ENCODE peak calls at places on chromosomes 4 and X, in eight cellular contexts. L, H, W, Y, Q, O, M and V are unnamed samples.

GRCh38 chr4:101944649-101945048 is 154.1 kb downstream of the BANK1 start:
- DNase-seq in L (no peak), H (peak), W (no peak), Y (no peak), Q (peak), O (peak), M (no peak), V (no peak)

GRCh38 chrX:137926090-137926489 is 360.2 kb downstream of the ZIC3 start:
- DNase-seq in L (no peak), H (no peak), W (no peak), Y (no peak), Q (no peak), O (no peak), M (peak), V (no peak)

GRCh38 chr4:130141651-130142050 is 1045.7 kb downstream of the C4orf33 start:
- DNase-seq in L (no peak), H (no peak), W (no peak), Y (no peak), Q (no peak), O (no peak), M (no peak), V (no peak)

GRCh38 chr4:40846556-40846955 is 96.8 kb downstream of the NSUN7 start:
- DNase-seq in L (no peak), H (no peak), W (no peak), Y (no peak), Q (no peak), O (no peak), M (no peak), V (no peak)

GRCh38 chr4:8352368-8353157 is 83.0 kb downstream of the HTRA3 start:
- DNase-seq in L (no peak), H (no peak), W (no peak), Y (no peak), Q (no peak), O (no peak), M (no peak), V (no peak)

GRCh38 chr4:101706535-101707057 is 83.9 kb upstream of the BANK1 start:
- DNase-seq in L (no peak), H (no peak), W (no peak), Y (no peak), Q (no peak), O (no peak), M (no peak), V (no peak)

GRCh38 chrX:41518841-41519220 is 71.7 kb downstream of the NYX start:
- DNase-seq in L (no peak), H (peak), W (no peak), Y (no peak), Q (no peak), O (no peak), M (peak), V (no peak)

GRCh38 chrX:30971761-30972603 is 82.9 kb upstream of the TAB3 start:
- DNase-seq in L (no peak), H (peak), W (peak), Y (peak), Q (peak), O (peak), M (peak), V (peak)

GRCh38 chrX:40496728-40497127 is 84.0 kb upstream of the ATP6AP2 start:
- DNase-seq in L (no peak), H (no peak), W (no peak), Y (peak), Q (no peak), O (peak), M (peak), V (no peak)

GRCh38 chrX:68648960-68649359 is 1.5 kb downstream of the STARD8 start:
- DNase-seq in L (no peak), H (no peak), W (no peak), Y (no peak), Q (no peak), O (no peak), M (no peak), V (no peak)

GRCh38 chr4:73055241-73055897 is 14.1 kb downstream of the COX18 start:
- DNase-seq in L (no peak), H (no peak), W (no peak), Y (no peak), Q (no peak), O (no peak), M (no peak), V (no peak)

GRCh38 chrX:25523574-25523973 is 507.8 kb upstream of the ARX start:
- DNase-seq in L (no peak), H (peak), W (no peak), Y (peak), Q (no peak), O (no peak), M (peak), V (no peak)

GRCh38 chr4:74659576-74660411 is 134.5 kb downstream of the BTC start:
- DNase-seq in L (no peak), H (peak), W (no peak), Y (no peak), Q (peak), O (peak), M (no peak), V (no peak)

GRCh38 chrX:155055494-155055893 is 15.4 kb downstream of the CMC4 start:
- DNase-seq in L (no peak), H (no peak), W (no peak), Y (no peak), Q (no peak), O (no peak), M (no peak), V (no peak)

GRCh38 chr4:98630804-98631454 is 27.5 kb downstream of the TSPAN5 start:
- DNase-seq in L (no peak), H (no peak), W (no peak), Y (no peak), Q (no peak), O (no peak), M (no peak), V (no peak)

GRCh38 chr4:8911311-8912088 is 39.9 kb upstream of the HMX1 start:
- DNase-seq in L (peak), H (no peak), W (no peak), Y (no peak), Q (no peak), O (no peak), M (peak), V (peak)

GRCh38 chrX:85115252-85115651 is 111.6 kb downstream of the APOOL start:
- DNase-seq in L (no peak), H (no peak), W (no peak), Y (no peak), Q (no peak), O (no peak), M (no peak), V (no peak)

GRCh38 chr4:184282251-184282713 is 64.6 kb upstream of the ENPP6 start:
- DNase-seq in L (no peak), H (peak), W (no peak), Y (no peak), Q (peak), O (no peak), M (no peak), V (peak)

GRCh38 chr4:62342346-62342745 is 1142.2 kb downstream of the ADGRL3 start:
- DNase-seq in L (no peak), H (no peak), W (no peak), Y (no peak), Q (no peak), O (no peak), M (no peak), V (no peak)

GRCh38 chr4:60042231-60042652 is 1157.9 kb upstream of the ADGRL3 start:
- DNase-seq in L (no peak), H (no peak), W (peak), Y (no peak), Q (no peak), O (no peak), M (no peak), V (no peak)

GRCh38 chrX:150899191-150899757 is 806 bp upstream of the CD99L2 start:
- DNase-seq in L (peak), H (peak), W (peak), Y (peak), Q (peak), O (no peak), M (peak), V (peak)

GRCh38 chr4:153426207-153426886 is 39.8 kb upstream of the TMEM131L start:
- DNase-seq in L (no peak), H (peak), W (no peak), Y (no peak), Q (no peak), O (no peak), M (no peak), V (no peak)

GRCh38 chrX:72297953-72298730 is 7.6 kb downstream of the CITED1 start:
- DNase-seq in L (no peak), H (peak), W (no peak), Y (no peak), Q (peak), O (no peak), M (peak), V (no peak)

GRCh38 chrX:50839730-50840129 is 25.7 kb upstream of the SHROOM4 start:
- DNase-seq in L (no peak), H (no peak), W (no peak), Y (no peak), Q (no peak), O (no peak), M (no peak), V (no peak)

GRCh38 chr4:2277956-2278355 is 16.0 kb upstream of the MXD4 start:
- DNase-seq in L (no peak), H (no peak), W (peak), Y (no peak), Q (no peak), O (no peak), M (no peak), V (no peak)

GRCh38 chrX:20414781-20415445 is 148.2 kb upstream of the RPS6KA3 start:
- DNase-seq in L (no peak), H (no peak), W (no peak), Y (no peak), Q (no peak), O (no peak), M (no peak), V (no peak)

GRCh38 chrX:16258936-16259335 is 91.7 kb downstream of the MAGEB17 start:
- DNase-seq in L (no peak), H (no peak), W (no peak), Y (no peak), Q (no peak), O (peak), M (no peak), V (no peak)

GRCh38 chr4:6046526-6047129 is 28.4 kb upstream of the C4orf50 start:
- DNase-seq in L (no peak), H (no peak), W (no peak), Y (no peak), Q (no peak), O (no peak), M (no peak), V (no peak)

GRCh38 chr4:2745981-2746806 is 9.9 kb downstream of the TNIP2 start:
- DNase-seq in L (no peak), H (peak), W (no peak), Y (peak), Q (no peak), O (no peak), M (no peak), V (peak)

GRCh38 chrX:17990542-17990941 is 129.4 kb upstream of the RAI2 start:
- DNase-seq in L (no peak), H (no peak), W (no peak), Y (no peak), Q (no peak), O (no peak), M (no peak), V (no peak)

GRCh38 chr4:97624204-97624603 is 519.1 kb downstream of the STPG2 start:
- DNase-seq in L (no peak), H (no peak), W (no peak), Y (no peak), Q (no peak), O (no peak), M (no peak), V (no peak)

GRCh38 chr4:57039345-57039744 is 60.6 kb downstream of the POLR2B start:
- DNase-seq in L (no peak), H (peak), W (no peak), Y (no peak), Q (no peak), O (no peak), M (no peak), V (no peak)
- H3K27ac ChIP-seq in L (no peak), H (no peak), W (no peak), Y (no peak), Q (no peak), O (peak), M (no peak), V (no peak)

GRCh38 chr4:55568905-55569504 is 22.3 kb upstream of the CLOCK start:
- DNase-seq in L (no peak), H (no peak), W (no peak), Y (no peak), Q (no peak), O (no peak), M (no peak), V (no peak)
- H3K4me3 ChIP-seq in L (no peak), H (no peak), W (no peak), Y (no peak), Q (no peak), O (no peak), M (no peak), V (no peak)

DNA sequence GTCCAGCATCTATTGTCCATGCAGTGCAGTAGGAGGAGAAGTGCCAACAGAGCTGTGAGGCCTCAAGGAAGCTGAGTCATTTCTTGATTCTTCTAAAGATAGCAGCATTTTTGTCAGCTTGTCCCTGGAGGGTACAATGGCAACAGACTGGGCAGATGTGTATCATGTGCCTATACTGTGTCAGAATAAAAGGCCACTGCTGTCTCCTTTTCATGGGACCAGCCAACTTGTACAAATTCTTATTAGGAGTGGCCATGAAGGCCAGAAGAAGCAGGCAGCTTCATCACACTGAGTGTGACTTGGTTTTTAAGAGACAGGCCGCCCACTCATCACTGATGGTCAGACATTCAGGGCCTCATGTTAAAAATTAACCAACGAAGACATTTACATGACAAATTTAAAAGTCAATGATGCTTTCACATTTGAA is 185.0 kb upstream of the FAM241A start:
- DNase-seq in L (no peak), H (peak), W (no peak), Y (no peak), Q (no peak), O (no peak), M (no peak), V (no peak)
- H3K27ac ChIP-seq in L (no peak), H (no peak), W (no peak), Y (no peak), Q (no peak), O (no peak), M (no peak), V (no peak)

GRCh38 chrX:858542-859078 is 228.0 kb downstream of the SHOX start:
- DNase-seq in L (no peak), H (no peak), W (no peak), Y (no peak), Q (no peak), O (no peak), M (no peak), V (no peak)

GRCh38 chrX:859329-859728 is 228.7 kb downstream of the SHOX start:
- DNase-seq in L (no peak), H (no peak), W (no peak), Y (no peak), Q (no peak), O (no peak), M (no peak), V (no peak)

GRCh38 chrX:861335-861890 is 230.8 kb downstream of the SHOX start:
- DNase-seq in L (no peak), H (no peak), W (no peak), Y (no peak), Q (no peak), O (no peak), M (no peak), V (no peak)

GRCh38 chrX:853304-853703 is 222.7 kb downstream of the SHOX start:
- DNase-seq in L (no peak), H (no peak), W (no peak), Y (no peak), Q (no peak), O (no peak), M (no peak), V (no peak)

GRCh38 chrX:856901-857300 is 226.3 kb downstream of the SHOX start:
- DNase-seq in L (no peak), H (no peak), W (no peak), Y (no peak), Q (no peak), O (no peak), M (no peak), V (no peak)
- H3K4me3 ChIP-seq in L (no peak), H (no peak), W (no peak), Y (no peak), Q (no peak), O (no peak), M (no peak), V (no peak)

DNA sequence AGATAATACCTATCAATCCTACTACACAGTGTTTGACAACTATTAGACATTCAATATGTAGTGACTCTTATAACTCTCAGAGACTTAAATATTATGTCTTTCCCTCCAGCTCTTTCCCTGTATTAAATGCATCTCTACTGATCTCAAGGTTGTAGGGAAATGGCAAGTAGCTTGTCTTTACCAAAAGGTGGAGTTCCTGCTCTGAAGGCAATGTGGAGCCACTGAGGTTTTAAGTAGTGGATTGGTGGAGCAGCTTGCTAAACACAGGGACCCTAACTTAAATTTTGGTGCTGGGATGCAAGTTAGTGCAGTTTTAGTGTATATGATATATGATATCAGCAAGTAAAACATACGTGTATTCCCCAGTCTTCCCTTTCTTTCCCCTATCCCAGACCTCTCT is 13.1 kb downstream of the FNIP2 start:
- DNase-seq in L (no peak), H (no peak), W (no peak), Y (no peak), Q (no peak), O (no peak), M (no peak), V (no peak)
- H3K27ac ChIP-seq in L (no peak), H (no peak), W (no peak), Y (no peak), Q (no peak), O (no peak), M (no peak), V (peak)

GRCh38 chrX:13123857-13124345 is 79.5 kb upstream of the FAM9C start:
- DNase-seq in L (no peak), H (no peak), W (no peak), Y (no peak), Q (no peak), O (no peak), M (no peak), V (no peak)
- H3K4me3 ChIP-seq in L (no peak), H (no peak), W (no peak), Y (no peak), Q (no peak), O (no peak), M (no peak), V (no peak)

DNA sequence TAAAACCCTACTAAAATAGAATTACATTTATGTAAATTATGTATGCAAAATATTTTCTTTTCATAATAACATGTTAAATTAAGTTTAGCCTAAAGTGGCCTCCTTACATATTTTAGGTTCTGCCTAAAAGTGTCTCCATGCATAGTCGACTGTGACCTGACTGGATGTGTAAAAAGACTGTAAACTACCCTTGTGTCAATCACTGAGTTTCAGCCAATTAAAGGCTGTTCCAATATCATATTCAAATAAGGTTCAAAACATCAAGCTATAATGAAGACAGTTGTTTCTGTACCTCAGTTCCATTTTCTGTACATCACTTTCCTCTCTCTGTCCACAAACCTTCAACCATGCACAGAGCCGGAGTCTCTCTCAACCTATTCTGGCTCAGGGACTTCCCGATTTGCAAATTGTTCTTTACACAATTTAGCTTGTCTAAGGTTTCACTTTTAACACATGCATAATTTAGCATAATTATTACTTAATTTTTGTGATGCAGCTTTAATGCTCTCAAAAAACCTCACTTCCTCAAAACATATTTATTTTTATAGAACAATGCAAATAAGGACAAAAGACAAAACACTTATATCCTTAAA is 60.1 kb downstream of the SH3RF1 start:
- DNase-seq in L (no peak), H (no peak), W (no peak), Y (no peak), Q (no peak), O (no peak), M (no peak), V (no peak)
- H3K27ac ChIP-seq in L (no peak), H (no peak), W (no peak), Y (no peak), Q (no peak), O (no peak), M (no peak), V (no peak)